ENCODE peak calls at places on chromosomes 12 and 14, in six cellular contexts. S, O, Q, X, E and Z are unnamed samples.

GRCh38 chr14:34368115-34368970 is 93.7 kb downstream of the SPTSSA start:
- DNase-seq in S (no peak), O (no peak), Q (no peak), X (no peak), E (no peak), Z (no peak)

GRCh38 chr12:97536353-97536752 is 73.7 kb downstream of the RMST start:
- DNase-seq in S (no peak), O (no peak), Q (no peak), X (no peak), E (no peak), Z (no peak)

GRCh38 chr14:32407170-32407569 is 78.1 kb downstream of the AKAP6 start:
- DNase-seq in S (no peak), O (no peak), Q (no peak), X (no peak), E (no peak), Z (no peak)

GRCh38 chr12:56029666-56030293 is 8.9 kb downstream of the IKZF4 start:
- DNase-seq in S (peak), O (peak), Q (peak), X (no peak), E (peak), Z (peak)

GRCh38 chr14:28756896-28757570 is 9.6 kb upstream of the FOXG1 start:
- DNase-seq in S (no peak), O (no peak), Q (peak), X (no peak), E (no peak), Z (no peak)

GRCh38 chr14:52797653-52798052 is 6.2 kb upstream of the GNPNAT1 start:
- DNase-seq in S (no peak), O (no peak), Q (no peak), X (no peak), E (peak), Z (no peak)

GRCh38 chr14:91396959-91397815 is 20.4 kb downstream of the CCDC88C start:
- DNase-seq in S (no peak), O (peak), Q (peak), X (peak), E (peak), Z (no peak)

GRCh38 chr12:5442251-5443006 is 10.5 kb downstream of the NTF3 start:
- DNase-seq in S (peak), O (peak), Q (no peak), X (no peak), E (no peak), Z (peak)

GRCh38 chr14:65509842-65510241 is 97.3 kb downstream of the FUT8 start:
- DNase-seq in S (no peak), O (no peak), Q (no peak), X (no peak), E (no peak), Z (no peak)

GRCh38 chr14:46487582-46488350 is 163.8 kb downstream of the RPL10L start:
- DNase-seq in S (no peak), O (no peak), Q (no peak), X (no peak), E (no peak), Z (no peak)

GRCh38 chr12:49952396-49953055 is 2.0 kb downstream of the AQP2 start:
- DNase-seq in S (no peak), O (no peak), Q (no peak), X (no peak), E (no peak), Z (no peak)